ENCODE peak calls at places on chromosomes 5 and 9, in nine cellular contexts. J is effector memory CD4-positive, alpha-beta T cell; O is foreskin fibroblast; K is A673; V is upper lobe of right lung; D is left lung; U is A549; E is stomach; Z is choroid plexus epithelial cell. B is an unnamed sample.

GRCh38 chr5:60505796-60506195 is 194.2 kb downstream of the DEPDC1B start:
- DNase-seq in J (no peak), O (no peak), K (no peak), V (no peak), D (no peak), U (no peak), E (no peak), Z (no peak), B (no peak)

GRCh38 chr5:97019435-97020117 is 83.7 kb downstream of the LNPEP start:
- DNase-seq in J (no peak), O (peak), K (no peak), V (no peak), D (no peak), U (no peak), E (no peak), Z (peak), B (no peak)

GRCh38 chr9:97759611-97760288 is 62.6 kb upstream of the XPA start:
- DNase-seq in J (no peak), O (no peak), K (no peak), V (no peak), D (no peak), U (peak), E (no peak), Z (no peak), B (no peak)

GRCh38 chr9:114341152-114341830 is 11.6 kb downstream of the ORM2 start:
- DNase-seq in J (no peak), O (no peak), K (no peak), V (no peak), D (no peak), U (no peak), E (no peak), Z (no peak), B (no peak)

GRCh38 chr5:72141440-72142271 is 34.4 kb downstream of the MAP1B start:
- DNase-seq in J (no peak), O (peak), K (no peak), V (no peak), D (no peak), U (peak), E (no peak), Z (peak), B (peak)

GRCh38 chr5:158979749-158980521 is 119.8 kb downstream of the EBF1 start:
- DNase-seq in J (no peak), O (no peak), K (peak), V (no peak), D (peak), U (peak), E (peak), Z (peak), B (peak)

GRCh38 chr5:37838152-37838932 is 1.5 kb downstream of the GDNF start:
- DNase-seq in J (no peak), O (peak), K (peak), V (no peak), D (no peak), U (peak), E (no peak), Z (no peak), B (peak)

GRCh38 chr9:79756414-79756813 is 184.6 kb downstream of the TLE4 start:
- DNase-seq in J (no peak), O (no peak), K (no peak), V (no peak), D (no peak), U (no peak), E (no peak), Z (no peak), B (no peak)

GRCh38 chr5:163566678-163567077 is 61.3 kb downstream of the MAT2B start:
- DNase-seq in J (no peak), O (no peak), K (no peak), V (no peak), D (no peak), U (no peak), E (no peak), Z (no peak), B (peak)

GRCh38 chr5:179769796-179770195 is 24.0 kb upstream of the LTC4S start:
- DNase-seq in J (no peak), O (no peak), K (no peak), V (no peak), D (no peak), U (no peak), E (no peak), Z (no peak), B (no peak)

GRCh38 chr5:90861843-90862586 is 303.4 kb downstream of the ADGRV1 start:
- DNase-seq in J (no peak), O (no peak), K (no peak), V (no peak), D (no peak), U (no peak), E (no peak), Z (peak), B (no peak)

GRCh38 chr9:122053951-122054350 is 39.2 kb downstream of the TTLL11 start:
- DNase-seq in J (no peak), O (peak), K (peak), V (no peak), D (no peak), U (no peak), E (no peak), Z (no peak), B (no peak)

GRCh38 chr9:110217656-110218099 is 9.7 kb upstream of the C9orf152 start:
- DNase-seq in J (no peak), O (no peak), K (peak), V (no peak), D (no peak), U (no peak), E (no peak), Z (peak), B (no peak)

GRCh38 chr9:120531683-120532300 is 48.2 kb downstream of the CDK5RAP2 start:
- DNase-seq in J (no peak), O (no peak), K (peak), V (no peak), D (no peak), U (peak), E (no peak), Z (peak), B (peak)

GRCh38 chr5:168869615-168870227 is 290.6 kb upstream of the PANK3 start:
- DNase-seq in J (no peak), O (peak), K (no peak), V (no peak), D (no peak), U (no peak), E (no peak), Z (no peak), B (no peak)

GRCh38 chr5:16886793-16887345 is 49.2 kb downstream of the MYO10 start:
- DNase-seq in J (no peak), O (no peak), K (no peak), V (no peak), D (no peak), U (no peak), E (no peak), Z (no peak), B (no peak)
- H3K4me3 ChIP-seq in J (no peak), O (no peak), K (no peak), V (no peak), D (no peak), U (no peak), E (no peak), Z (no peak), B (no peak)

GRCh38 chr5:143888912-143889311 is 77.0 kb downstream of the HMHB1 start:
- DNase-seq in J (no peak), O (no peak), K (no peak), V (no peak), D (no peak), U (no peak), E (no peak), Z (no peak), B (no peak)

GRCh38 chr5:143890475-143890874 is 78.5 kb downstream of the HMHB1 start:
- DNase-seq in J (no peak), O (no peak), K (no peak), V (no peak), D (no peak), U (no peak), E (no peak), Z (peak), B (no peak)

GRCh38 chr5:143887302-143887638 is 75.3 kb downstream of the HMHB1 start:
- DNase-seq in J (no peak), O (peak), K (peak), V (no peak), D (peak), U (no peak), E (no peak), Z (peak), B (peak)

GRCh38 chr5:143887901-143888648 is 76.1 kb downstream of the HMHB1 start:
- DNase-seq in J (no peak), O (peak), K (peak), V (no peak), D (no peak), U (no peak), E (no peak), Z (peak), B (no peak)

GRCh38 chr5:143889986-143890385 is 78.0 kb downstream of the HMHB1 start:
- DNase-seq in J (no peak), O (peak), K (no peak), V (no peak), D (no peak), U (no peak), E (no peak), Z (peak), B (no peak)
- H3K4me3 ChIP-seq in J (no peak), O (no peak), K (no peak), V (no peak), D (no peak), U (no peak), E (no peak), Z (no peak), B (no peak)

GRCh38 chr9:91100878-91101450 is 260.8 kb downstream of the AUH start:
- DNase-seq in J (no peak), O (peak), K (no peak), V (no peak), D (peak), U (no peak), E (no peak), Z (peak), B (no peak)
- H3K4me3 ChIP-seq in J (no peak), O (no peak), K (no peak), V (no peak), D (no peak), U (no peak), E (no peak), Z (no peak), B (no peak)

GRCh38 chr5:151084363-151084762 is 3.5 kb upstream of the TNIP1 start:
- DNase-seq in J (no peak), O (no peak), K (no peak), V (no peak), D (no peak), U (no peak), E (no peak), Z (no peak), B (no peak)

GRCh38 chr5:151087475-151087874 is 6.6 kb upstream of the TNIP1 start:
- DNase-seq in J (no peak), O (no peak), K (no peak), V (no peak), D (no peak), U (no peak), E (no peak), Z (no peak), B (no peak)

GRCh38 chr5:151086905-151087360 is 6.1 kb upstream of the TNIP1 start:
- DNase-seq in J (peak), O (no peak), K (no peak), V (peak), D (no peak), U (no peak), E (peak), Z (no peak), B (no peak)

GRCh38 chr5:151086192-151086869 is 5.5 kb upstream of the TNIP1 start:
- DNase-seq in J (no peak), O (no peak), K (no peak), V (peak), D (no peak), U (no peak), E (no peak), Z (no peak), B (no peak)

DNA sequence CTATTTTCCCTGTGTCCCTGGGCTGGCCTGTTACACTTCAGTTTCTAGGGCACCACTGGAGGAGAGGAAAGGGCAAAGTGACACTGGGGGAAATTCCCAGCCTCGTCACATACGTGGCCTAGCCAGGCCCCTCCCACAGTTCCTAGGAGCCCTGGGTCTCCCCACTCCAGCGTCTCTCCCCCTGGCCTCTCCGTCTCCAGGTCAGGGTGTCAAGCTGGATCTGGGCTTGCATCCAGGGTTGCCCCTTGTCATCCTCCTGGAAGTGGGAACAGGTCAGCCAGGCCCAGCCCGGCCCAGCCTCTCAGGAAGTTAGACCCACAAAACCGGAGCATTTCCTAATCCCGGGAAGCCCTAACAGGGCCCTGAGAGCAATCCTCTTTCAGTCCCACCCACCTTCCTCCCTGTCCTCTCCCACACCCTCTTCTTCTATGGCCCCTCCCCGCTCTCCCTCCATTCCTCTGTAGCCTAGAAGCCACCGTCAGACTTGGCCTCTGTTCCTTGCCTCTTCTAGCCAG is 4.7 kb upstream of the TNIP1 start:
- DNase-seq in J (peak), O (no peak), K (no peak), V (peak), D (peak), U (no peak), E (peak), Z (no peak), B (no peak)
- H3K4me3 ChIP-seq in J (peak), O (no peak), K (no peak), V (no peak), D (peak), U (no peak), E (peak), Z (no peak), B (no peak)

GRCh38 chr9:137454145-137454505 is 5.0 kb downstream of the NSMF start:
- DNase-seq in J (no peak), O (no peak), K (no peak), V (peak), D (peak), U (no peak), E (peak), Z (peak), B (peak)
- H3K4me3 ChIP-seq in J (peak), O (no peak), K (no peak), V (peak), D (peak), U (no peak), E (peak), Z (peak), B (peak)

GRCh38 chr9:37371565-37372464 is 50.7 kb upstream of the GRHPR start:
- DNase-seq in J (no peak), O (no peak), K (peak), V (no peak), D (no peak), U (no peak), E (no peak), Z (peak), B (peak)
- H3K4me3 ChIP-seq in J (no peak), O (no peak), K (no peak), V (no peak), D (no peak), U (no peak), E (no peak), Z (no peak), B (no peak)

B was measured in BE2C.